ENCODE peak calls at places on chromosomes 6 and 20, in nine cellular contexts. W is keratinocyte, M is transverse colon, D is sigmoid colon, P is mesenchymal stem cell, C is heart right ventricle, O is cardiac muscle cell, F is adrenal gland, J is spleen. K is an unnamed sample. For H3K4me1 and H3K9me3, the result is how much of the 10 kb centered on the place peaks cover.

GRCh38 chr6:35919827-35920751 is 809 bp downstream of the SRPK1 start:
- DNase-seq in P (peak), O (peak), J (peak), F (peak), C (peak), D (peak), M (peak), W (no peak), K (peak)

GRCh38 chr20:63937596-63937995 is 18.6 kb downstream of the UCKL1 start:
- DNase-seq in M (no peak), C (no peak), P (no peak), D (no peak), F (no peak), J (no peak), O (no peak), W (no peak), K (no peak)

GRCh38 chr6:11889574-11889973 is 111.0 kb upstream of the ADTRP start:
- DNase-seq in M (no peak), D (no peak), P (no peak), W (no peak), O (no peak), F (no peak), C (no peak), J (no peak), K (no peak)

GRCh38 chr6:99822741-99823512 is 171.1 kb downstream of the MCHR2 start:
- DNase-seq in P (peak), J (no peak), F (no peak), O (peak), W (no peak), D (no peak), C (no peak), M (peak), K (no peak)

GRCh38 chr6:108113557-108114519 is 39.3 kb upstream of the OSTM1 start:
- DNase-seq in J (no peak), O (peak), W (no peak), P (peak), F (peak), D (no peak), M (no peak), C (no peak), K (peak)

GRCh38 chr6:111711989-111712388 is 106.3 kb upstream of the TRAF3IP2 start:
- DNase-seq in O (no peak), F (no peak), D (no peak), M (no peak), P (no peak), C (no peak), W (no peak), J (no peak), K (no peak)

GRCh38 chr20:62564456-62565245 is 77.7 kb upstream of the SLCO4A1 start:
- DNase-seq in M (no peak), W (no peak), D (no peak), J (no peak), F (no peak), O (no peak), C (no peak), P (no peak), K (no peak)

GRCh38 chr20:33072813-33073212 is 6.6 kb upstream of the BPIFB4 start:
- DNase-seq in C (no peak), O (no peak), F (no peak), J (no peak), D (no peak), P (no peak), W (no peak), M (no peak), K (no peak)

GRCh38 chr6:85684125-85684808 is 41.6 kb upstream of the SYNCRIP start:
- DNase-seq in P (peak), W (no peak), D (no peak), O (no peak), J (no peak), C (no peak), M (no peak), F (no peak), K (no peak)

GRCh38 chr6:170405311-170405975 is 98.9 kb downstream of the FAM120B start:
- DNase-seq in O (no peak), P (peak), M (no peak), J (no peak), D (no peak), C (no peak), W (peak), F (no peak), K (no peak)

GRCh38 chr20:6160736-6161135 is 37.9 kb upstream of the FERMT1 start:
- DNase-seq in J (no peak), M (no peak), O (no peak), P (no peak), D (no peak), W (no peak), C (no peak), F (no peak), K (no peak)
- H3K4me1 ChIP-seq in J (under half), M (under half), O (under half), P (under half), D (under half), W (under half), C (under half), F (under half), K (under half)

GRCh38 chr6:165008971-165009370 is 300.4 kb downstream of the C6orf118 start:
- DNase-seq in F (no peak), M (no peak), O (no peak), J (no peak), P (peak), D (no peak), W (no peak), C (no peak), K (no peak)
- H3K9me3 ChIP-seq in F (under half), M (under half), O (under half), J (under half), P (under half), D (under half), W (under half), C (under half), K (under half)

GRCh38 chr6:106084973-106085686 is 1.0 kb upstream of the PRDM1 start:
- DNase-seq in W (no peak), O (no peak), D (no peak), J (no peak), P (peak), M (no peak), F (no peak), C (no peak), K (no peak)
- H3K4me1 ChIP-seq in W (under half), O (under half), D (under half), J (half or more), P (under half), M (under half), F (under half), C (under half), K (under half)

GRCh38 chr6:1983850-1984249 is 261.6 kb downstream of the GMDS start:
- DNase-seq in O (no peak), C (no peak), P (no peak), F (no peak), M (no peak), D (no peak), J (no peak), W (no peak), K (no peak)
- H3K9me3 ChIP-seq in O (under half), C (half or more), P (under half), F (under half), M (under half), D (under half), J (under half), W (under half), K (under half)